ENCODE peak calls at places on chromosomes 16 and 17, in seven cellular contexts. One of them, this sample, is unnamed. For H3K36me3, the result is how much of the 10 kb centered on the place peaks cover.

GRCh38 chr16:68492501-68493411 is 44.4 kb upstream of the SMPD3 start:
- DNase-seq in colonic mucosa: peak
- DNase-seq in brain microvascular endothelial cell: no peak
- DNase-seq in lung: no peak
- DNase-seq in heart left ventricle: no peak
- DNase-seq in CD8-positive, alpha-beta T cell: no peak
- DNase-seq in cardiac muscle cell: no peak
- DNase-seq in this sample: peak

GRCh38 chr17:18181358-18181757 is 2.3 kb upstream of the ALKBH5 start:
- DNase-seq in colonic mucosa: no peak
- DNase-seq in brain microvascular endothelial cell: no peak
- DNase-seq in lung: no peak
- DNase-seq in heart left ventricle: no peak
- DNase-seq in CD8-positive, alpha-beta T cell: no peak
- DNase-seq in cardiac muscle cell: no peak
- DNase-seq in this sample: no peak

GRCh38 chr16:80602894-80603293 is 62.1 kb downstream of the DYNLRB2 start:
- DNase-seq in colonic mucosa: no peak
- DNase-seq in brain microvascular endothelial cell: no peak
- DNase-seq in lung: no peak
- DNase-seq in heart left ventricle: no peak
- DNase-seq in CD8-positive, alpha-beta T cell: no peak
- DNase-seq in cardiac muscle cell: no peak
- DNase-seq in this sample: no peak

GRCh38 chr17:42000399-42001076 is 16.7 kb downstream of the DNAJC7 start:
- DNase-seq in colonic mucosa: no peak
- DNase-seq in brain microvascular endothelial cell: no peak
- DNase-seq in lung: no peak
- DNase-seq in heart left ventricle: no peak
- DNase-seq in CD8-positive, alpha-beta T cell: no peak
- DNase-seq in cardiac muscle cell: no peak
- DNase-seq in this sample: no peak

GRCh38 chr17:44043326-44043725 is 23.1 kb downstream of the LSM12 start:
- DNase-seq in colonic mucosa: no peak
- DNase-seq in brain microvascular endothelial cell: no peak
- DNase-seq in lung: no peak
- DNase-seq in heart left ventricle: peak
- DNase-seq in CD8-positive, alpha-beta T cell: no peak
- DNase-seq in cardiac muscle cell: no peak
- DNase-seq in this sample: no peak

GRCh38 chr16:68599586-68599985 is 45.5 kb upstream of the CDH3 start:
- DNase-seq in colonic mucosa: no peak
- DNase-seq in brain microvascular endothelial cell: no peak
- DNase-seq in lung: no peak
- DNase-seq in heart left ventricle: no peak
- DNase-seq in CD8-positive, alpha-beta T cell: no peak
- DNase-seq in cardiac muscle cell: no peak
- DNase-seq in this sample: no peak

GRCh38 chr17:27430882-27431491 is 25.3 kb upstream of the KSR1 start:
- DNase-seq in colonic mucosa: peak
- DNase-seq in brain microvascular endothelial cell: peak
- DNase-seq in lung: no peak
- DNase-seq in heart left ventricle: no peak
- DNase-seq in CD8-positive, alpha-beta T cell: no peak
- DNase-seq in cardiac muscle cell: peak
- DNase-seq in this sample: peak

GRCh38 chr17:29069526-29070041 is 26.6 kb downstream of the PIPOX start:
- DNase-seq in colonic mucosa: no peak
- DNase-seq in brain microvascular endothelial cell: no peak
- DNase-seq in lung: no peak
- DNase-seq in heart left ventricle: peak
- DNase-seq in CD8-positive, alpha-beta T cell: no peak
- DNase-seq in cardiac muscle cell: no peak
- DNase-seq in this sample: no peak

GRCh38 chr17:7842380-7842949 is 8.4 kb downstream of the KDM6B start:
- DNase-seq in colonic mucosa: peak
- DNase-seq in brain microvascular endothelial cell: peak
- DNase-seq in lung: peak
- DNase-seq in heart left ventricle: peak
- DNase-seq in CD8-positive, alpha-beta T cell: peak
- DNase-seq in cardiac muscle cell: no peak
- DNase-seq in this sample: peak

GRCh38 chr17:2050871-2051387 is 4.0 kb upstream of the HIC1 start:
- DNase-seq in colonic mucosa: no peak
- DNase-seq in brain microvascular endothelial cell: no peak
- DNase-seq in lung: no peak
- DNase-seq in heart left ventricle: peak
- DNase-seq in CD8-positive, alpha-beta T cell: no peak
- DNase-seq in cardiac muscle cell: peak
- DNase-seq in this sample: no peak

GRCh38 chr16:78395035-78395434 is 295.6 kb downstream of the WWOX start:
- DNase-seq in colonic mucosa: no peak
- DNase-seq in brain microvascular endothelial cell: no peak
- DNase-seq in lung: no peak
- DNase-seq in heart left ventricle: no peak
- DNase-seq in CD8-positive, alpha-beta T cell: no peak
- DNase-seq in cardiac muscle cell: no peak
- DNase-seq in this sample: no peak

GRCh38 chr17:43570518-43570928 is 24.4 kb upstream of the ETV4 start:
- DNase-seq in colonic mucosa: no peak
- DNase-seq in brain microvascular endothelial cell: peak
- DNase-seq in lung: no peak
- DNase-seq in heart left ventricle: no peak
- DNase-seq in CD8-positive, alpha-beta T cell: no peak
- DNase-seq in cardiac muscle cell: no peak
- DNase-seq in this sample: no peak

GRCh38 chr16:62752837-62753236 is 716.6 kb upstream of the CDH8 start:
- DNase-seq in colonic mucosa: no peak
- DNase-seq in brain microvascular endothelial cell: no peak
- DNase-seq in lung: no peak
- DNase-seq in heart left ventricle: no peak
- DNase-seq in CD8-positive, alpha-beta T cell: no peak
- DNase-seq in cardiac muscle cell: no peak
- DNase-seq in this sample: no peak

GRCh38 chr17:39094607-39095308 is 56.7 kb downstream of the PLXDC1 start:
- DNase-seq in colonic mucosa: no peak
- DNase-seq in brain microvascular endothelial cell: no peak
- DNase-seq in lung: no peak
- DNase-seq in heart left ventricle: no peak
- DNase-seq in CD8-positive, alpha-beta T cell: peak
- DNase-seq in cardiac muscle cell: no peak
- DNase-seq in this sample: no peak

GRCh38 chr16:76976101-76976500 is 214.9 kb upstream of the MON1B start:
- DNase-seq in colonic mucosa: no peak
- DNase-seq in brain microvascular endothelial cell: no peak
- DNase-seq in lung: no peak
- DNase-seq in heart left ventricle: no peak
- DNase-seq in CD8-positive, alpha-beta T cell: no peak
- DNase-seq in cardiac muscle cell: no peak
- DNase-seq in this sample: no peak

GRCh38 chr16:67372664-67373063 is 20.6 kb downstream of the TPPP3 start:
- DNase-seq in colonic mucosa: no peak
- DNase-seq in brain microvascular endothelial cell: no peak
- DNase-seq in lung: no peak
- DNase-seq in heart left ventricle: no peak
- DNase-seq in CD8-positive, alpha-beta T cell: no peak
- DNase-seq in cardiac muscle cell: no peak
- DNase-seq in this sample: no peak

GRCh38 chr17:74924250-74924948 is at the start of gene OTOP2:
- DNase-seq in colonic mucosa: no peak
- DNase-seq in brain microvascular endothelial cell: no peak
- DNase-seq in lung: peak
- DNase-seq in heart left ventricle: no peak
- DNase-seq in CD8-positive, alpha-beta T cell: no peak
- DNase-seq in cardiac muscle cell: no peak
- DNase-seq in this sample: no peak

GRCh38 chr17:46818929-46819859 is 702 bp upstream of the WNT3 start:
- DNase-seq in colonic mucosa: no peak
- DNase-seq in brain microvascular endothelial cell: no peak
- DNase-seq in lung: no peak
- DNase-seq in heart left ventricle: no peak
- DNase-seq in CD8-positive, alpha-beta T cell: no peak
- DNase-seq in cardiac muscle cell: no peak
- DNase-seq in this sample: no peak

GRCh38 chr17:45334701-45335677 is 18.2 kb upstream of the MAP3K14 start:
- DNase-seq in colonic mucosa: no peak
- DNase-seq in brain microvascular endothelial cell: no peak
- DNase-seq in lung: no peak
- DNase-seq in heart left ventricle: no peak
- DNase-seq in CD8-positive, alpha-beta T cell: no peak
- DNase-seq in cardiac muscle cell: no peak
- DNase-seq in this sample: no peak

GRCh38 chr17:27379863-27380533 is 76.2 kb upstream of the KSR1 start:
- DNase-seq in colonic mucosa: peak
- DNase-seq in brain microvascular endothelial cell: peak
- DNase-seq in lung: peak
- DNase-seq in heart left ventricle: peak
- DNase-seq in CD8-positive, alpha-beta T cell: no peak
- DNase-seq in cardiac muscle cell: no peak
- DNase-seq in this sample: peak

GRCh38 chr17:40443988-40444899 is 994 bp downstream of the IGFBP4 start:
- DNase-seq in colonic mucosa: peak
- DNase-seq in brain microvascular endothelial cell: no peak
- DNase-seq in lung: no peak
- DNase-seq in heart left ventricle: no peak
- DNase-seq in CD8-positive, alpha-beta T cell: peak
- DNase-seq in cardiac muscle cell: no peak
- DNase-seq in this sample: no peak

GRCh38 chr17:30942311-30943079 is 20.8 kb downstream of the ADAP2 start:
- DNase-seq in colonic mucosa: no peak
- DNase-seq in brain microvascular endothelial cell: no peak
- DNase-seq in lung: no peak
- DNase-seq in heart left ventricle: no peak
- DNase-seq in CD8-positive, alpha-beta T cell: no peak
- DNase-seq in cardiac muscle cell: no peak
- DNase-seq in this sample: no peak

GRCh38 chr16:19710191-19710908 is 7.7 kb downstream of the KNOP1 start:
- DNase-seq in colonic mucosa: no peak
- DNase-seq in brain microvascular endothelial cell: no peak
- DNase-seq in lung: no peak
- DNase-seq in heart left ventricle: no peak
- DNase-seq in CD8-positive, alpha-beta T cell: no peak
- DNase-seq in cardiac muscle cell: no peak
- DNase-seq in this sample: no peak
- H3K36me3 ChIP-seq in colonic mucosa: under half
- H3K36me3 ChIP-seq in brain microvascular endothelial cell: under half
- H3K36me3 ChIP-seq in lung: half or more
- H3K36me3 ChIP-seq in heart left ventricle: under half
- H3K36me3 ChIP-seq in CD8-positive, alpha-beta T cell: under half
- H3K36me3 ChIP-seq in cardiac muscle cell: under half
- H3K36me3 ChIP-seq in this sample: under half

DNA sequence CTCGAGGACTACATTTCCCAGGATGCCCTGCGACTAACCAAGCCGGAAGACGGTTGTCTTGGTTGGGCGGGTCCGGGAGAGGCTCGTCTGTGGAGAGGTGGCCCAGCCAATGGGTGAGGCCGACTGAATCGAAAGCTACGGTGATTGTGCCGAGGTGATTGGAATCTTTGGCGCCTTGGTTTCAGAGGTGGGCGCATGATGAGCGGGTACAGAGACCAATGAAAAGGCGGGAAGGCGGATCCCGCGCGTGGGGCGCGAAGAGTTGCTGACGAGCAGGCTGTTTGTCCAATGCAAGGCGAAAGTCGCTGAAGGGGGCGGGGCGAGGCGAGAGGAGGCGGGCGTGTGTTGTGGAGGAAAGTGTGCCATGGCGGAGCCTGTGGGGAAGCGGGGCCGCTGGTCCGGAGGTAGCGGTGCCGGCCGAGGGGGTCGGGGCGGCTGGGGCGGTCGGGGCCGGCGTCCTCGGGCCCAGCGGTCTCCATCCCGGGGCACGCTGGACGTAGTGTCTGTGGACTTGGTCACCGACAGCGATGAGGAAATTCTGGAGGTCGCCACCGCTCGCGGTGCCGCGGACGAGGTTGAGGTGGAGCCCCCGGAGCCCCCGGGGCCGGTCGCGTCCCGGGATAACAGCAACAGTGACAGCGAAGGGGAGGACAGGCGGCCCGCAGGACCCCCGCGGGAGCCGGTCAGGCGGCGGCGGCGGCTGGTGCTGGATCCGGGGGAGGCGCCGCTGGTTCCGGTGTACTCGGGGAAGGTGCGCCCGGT is at the start of gene NFATC2IP:
- DNase-seq in colonic mucosa: peak
- DNase-seq in brain microvascular endothelial cell: peak
- DNase-seq in lung: peak
- DNase-seq in heart left ventricle: peak
- DNase-seq in CD8-positive, alpha-beta T cell: peak
- DNase-seq in cardiac muscle cell: peak
- DNase-seq in this sample: peak
- TF ChIP-seq CTCF in colonic mucosa: no peak
- TF ChIP-seq CTCF in brain microvascular endothelial cell: no peak
- TF ChIP-seq CTCF in lung: no peak
- TF ChIP-seq CTCF in heart left ventricle: no peak
- TF ChIP-seq CTCF in CD8-positive, alpha-beta T cell: no peak
- TF ChIP-seq CTCF in cardiac muscle cell: no peak
- TF ChIP-seq CTCF in this sample: no peak

DNA sequence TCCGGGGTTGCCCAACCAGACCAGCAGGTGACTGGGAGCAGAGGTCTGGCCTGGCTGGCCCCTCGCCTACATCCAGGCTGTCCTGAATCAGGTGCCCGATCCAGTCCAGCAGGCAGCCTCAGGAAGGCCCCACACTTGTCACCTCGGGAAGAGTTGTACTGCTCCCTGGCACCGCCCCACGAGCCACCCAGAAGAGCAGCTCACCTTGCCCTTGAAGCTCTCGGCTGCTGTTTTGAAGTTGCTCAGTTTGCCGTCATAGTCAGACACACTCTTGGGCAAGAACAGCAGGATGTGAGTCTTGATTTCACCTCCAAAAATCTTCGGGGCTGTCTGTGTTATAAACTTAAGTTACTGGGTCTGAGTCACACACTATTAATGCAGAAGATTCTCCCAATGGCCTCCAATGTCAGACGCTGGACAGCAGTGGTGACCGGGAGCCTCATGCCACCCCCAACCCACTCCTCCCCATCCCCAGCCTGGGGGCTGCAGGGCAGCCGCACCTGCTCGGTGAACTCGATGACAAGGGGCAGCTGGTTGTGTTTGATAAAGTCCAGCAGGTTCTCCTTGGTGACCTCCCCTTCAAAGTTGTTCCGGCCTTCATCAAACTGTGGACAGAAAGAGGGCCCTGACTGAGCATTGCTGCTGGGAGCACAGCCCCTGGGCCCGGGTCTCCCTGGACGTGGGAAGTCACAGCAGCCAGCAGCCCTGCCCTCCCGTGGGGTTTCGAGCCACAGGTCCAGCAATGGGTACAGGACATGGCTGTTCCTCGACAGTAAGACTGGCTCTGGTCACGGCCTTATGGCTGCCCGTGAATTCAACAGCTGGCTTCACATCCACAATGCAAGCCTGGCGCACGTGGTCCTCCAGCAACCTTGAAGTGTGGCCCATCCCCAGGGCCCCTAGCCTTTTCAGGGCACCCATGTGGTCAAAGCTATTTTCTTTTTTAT is 12.2 kb upstream of the PPP1R27 start:
- DNase-seq in colonic mucosa: no peak
- DNase-seq in brain microvascular endothelial cell: no peak
- DNase-seq in lung: no peak
- DNase-seq in heart left ventricle: no peak
- DNase-seq in CD8-positive, alpha-beta T cell: no peak
- DNase-seq in cardiac muscle cell: no peak
- DNase-seq in this sample: peak
- H3K36me3 ChIP-seq in colonic mucosa: under half
- H3K36me3 ChIP-seq in brain microvascular endothelial cell: half or more
- H3K36me3 ChIP-seq in lung: half or more
- H3K36me3 ChIP-seq in heart left ventricle: half or more
- H3K36me3 ChIP-seq in CD8-positive, alpha-beta T cell: under half
- H3K36me3 ChIP-seq in cardiac muscle cell: under half
- H3K36me3 ChIP-seq in this sample: half or more

GRCh38 chr16:25996052-25996451 is 304.3 kb downstream of the HS3ST4 start:
- DNase-seq in colonic mucosa: no peak
- DNase-seq in brain microvascular endothelial cell: no peak
- DNase-seq in lung: no peak
- DNase-seq in heart left ventricle: no peak
- DNase-seq in CD8-positive, alpha-beta T cell: no peak
- DNase-seq in cardiac muscle cell: no peak
- DNase-seq in this sample: no peak
- TF ChIP-seq CTCF in colonic mucosa: no peak
- TF ChIP-seq CTCF in brain microvascular endothelial cell: no peak
- TF ChIP-seq CTCF in lung: no peak
- TF ChIP-seq CTCF in heart left ventricle: no peak
- TF ChIP-seq CTCF in CD8-positive, alpha-beta T cell: no peak
- TF ChIP-seq CTCF in cardiac muscle cell: no peak
- TF ChIP-seq CTCF in this sample: no peak